ENCODE peak calls at places on chromosomes 1 and 21, in eight cellular contexts. P is NCI-H1092 treated with DMSO at 0.1 percent for 48 hours; C is upper lobe of right lung; G is stimulated activated CD4-positive, alpha-beta T cell treated with anti-CD3 and anti-CD28 coated beads, Interleukin-12 subunit alpha, Interleukin-12 subunit beta, amount 100 ng/mL, for 4 hours; T is LoVo; J is mucosa of descending colon; W is DMS 273 treated with DMSO at 0.1 percent for 48 hours; B is Ammon's horn. L is an unnamed sample.

GRCh38 chr1:205348559-205349477 is 7.9 kb downstream of the KLHDC8A start:
- DNase-seq in G (no peak), B (no peak), J (no peak), W (peak), T (no peak), P (no peak), C (peak), L (peak)

GRCh38 chr1:170576980-170577379 is 45.0 kb downstream of the GORAB start:
- DNase-seq in W (no peak), T (no peak), B (no peak), C (no peak), J (no peak), P (no peak), G (no peak), L (no peak)

GRCh38 chr1:150976879-150977694 is 2.5 kb upstream of the CERS2 start:
- DNase-seq in W (no peak), G (peak), P (no peak), T (peak), J (peak), B (peak), C (peak), L (peak)

GRCh38 chr1:152699746-152700145 is 1.6 kb downstream of the LCE2A start:
- DNase-seq in T (no peak), B (no peak), G (no peak), C (no peak), J (no peak), P (no peak), W (no peak), L (no peak)

GRCh38 chr1:171185064-171185463 is at the start of gene FMO2:
- DNase-seq in T (no peak), J (no peak), C (no peak), P (no peak), G (no peak), B (no peak), W (no peak), L (no peak)

GRCh38 chr1:205049479-205049878 is 6.5 kb downstream of the CNTN2 start:
- DNase-seq in T (no peak), B (peak), C (no peak), W (no peak), G (no peak), P (no peak), J (no peak), L (no peak)

GRCh38 chr1:79197421-79197820 is 190.9 kb upstream of the ADGRL4 start:
- DNase-seq in B (no peak), J (no peak), T (peak), C (no peak), W (peak), G (no peak), P (no peak), L (no peak)

GRCh38 chr1:106954830-106955229 is 101.6 kb upstream of the PRMT6 start:
- DNase-seq in G (no peak), T (no peak), W (no peak), J (no peak), C (no peak), B (no peak), P (no peak), L (no peak)

GRCh38 chr21:44907966-44908364 is 12.7 kb downstream of the ITGB2 start:
- DNase-seq in J (no peak), G (no peak), W (no peak), C (peak), B (peak), T (no peak), P (no peak), L (no peak)

GRCh38 chr1:5911871-5912271 is 80.4 kb downstream of the NPHP4 start:
- DNase-seq in P (no peak), T (no peak), B (no peak), J (no peak), C (no peak), W (no peak), G (no peak), L (no peak)

GRCh38 chr1:193013005-193013404 is 46.2 kb downstream of the UCHL5 start:
- DNase-seq in T (no peak), J (no peak), W (no peak), B (no peak), P (no peak), C (no peak), G (no peak), L (no peak)

GRCh38 chr1:82177190-82177589 is 376.5 kb downstream of the ADGRL2 start:
- DNase-seq in C (no peak), G (no peak), W (no peak), J (no peak), P (no peak), B (no peak), T (no peak), L (no peak)

GRCh38 chr1:20792177-20792576 is 5.1 kb upstream of the HP1BP3 start:
- DNase-seq in T (no peak), P (no peak), B (no peak), J (no peak), C (no peak), G (no peak), W (no peak), L (no peak)

GRCh38 chr21:45326834-45327457 is 39.3 kb upstream of the POFUT2 start:
- DNase-seq in J (peak), B (no peak), C (peak), W (no peak), G (no peak), P (no peak), T (no peak), L (peak)

GRCh38 chr1:91712981-91713841 is 172.7 kb downstream of the TGFBR3 start:
- DNase-seq in W (no peak), B (no peak), P (no peak), G (no peak), C (no peak), T (no peak), J (peak), L (no peak)

GRCh38 chr1:61055110-61055614 is 27.2 kb upstream of the NFIA start:
- DNase-seq in J (no peak), W (no peak), T (peak), B (no peak), P (no peak), G (no peak), C (no peak), L (no peak)

GRCh38 chr1:9280015-9280860 is 12.5 kb upstream of the SPSB1 start:
- DNase-seq in T (peak), G (peak), W (no peak), J (peak), B (no peak), C (no peak), P (no peak), L (peak)

GRCh38 chr1:219670426-219671149 is 57.7 kb upstream of the ZC3H11B start:
- DNase-seq in B (no peak), W (no peak), J (no peak), G (no peak), P (no peak), T (peak), C (no peak), L (no peak)

GRCh38 chr1:172640146-172640545 is 18.8 kb upstream of the FASLG start:
- DNase-seq in W (no peak), J (no peak), B (no peak), C (no peak), P (no peak), G (no peak), T (no peak), L (no peak)

GRCh38 chr1:51924455-51924854 is 45.9 kb upstream of the NRDC start:
- DNase-seq in W (no peak), G (no peak), C (no peak), B (no peak), J (no peak), T (no peak), P (no peak), L (no peak)

GRCh38 chr1:234980657-234981396 is 147.8 kb downstream of the TOMM20 start:
- DNase-seq in W (no peak), C (peak), J (peak), P (no peak), G (peak), T (peak), B (peak), L (no peak)

GRCh38 chr21:45393021-45393420 is 11.9 kb upstream of the COL18A1 start:
- DNase-seq in W (no peak), J (peak), C (peak), G (no peak), P (no peak), B (no peak), T (no peak), L (no peak)

GRCh38 chr1:115331531-115332331 is 6.3 kb downstream of the NGF start:
- DNase-seq in B (no peak), W (no peak), G (no peak), T (no peak), P (no peak), C (no peak), J (no peak), L (no peak)

GRCh38 chr1:48898894-48899293 is 122.2 kb upstream of the BEND5 start:
- DNase-seq in B (no peak), W (no peak), G (no peak), T (no peak), P (no peak), C (no peak), J (no peak), L (no peak)

GRCh38 chr1:89198500-89199072 is at the start of gene GBP4:
- DNase-seq in B (peak), C (peak), W (no peak), J (peak), T (peak), G (peak), P (no peak), L (no peak)

GRCh38 chr1:6165441-6165985 is 14.6 kb downstream of the CHD5 start:
- DNase-seq in B (no peak), T (no peak), W (no peak), G (no peak), J (no peak), P (no peak), C (no peak), L (no peak)

GRCh38 chr21:31370281-31370892 is 26.3 kb upstream of the TIAM1 start:
- DNase-seq in J (no peak), C (no peak), W (no peak), G (no peak), T (no peak), B (no peak), P (no peak), L (no peak)

GRCh38 chr1:22780696-22781095 is 70.1 kb downstream of the EPHB2 start:
- DNase-seq in G (no peak), B (peak), P (no peak), T (no peak), W (no peak), C (no peak), J (peak), L (peak)

GRCh38 chr1:8263806-8264205 is 54.1 kb upstream of the SLC45A1 start:
- DNase-seq in C (no peak), B (no peak), W (no peak), G (no peak), P (no peak), J (no peak), T (no peak), L (no peak)

GRCh38 chr1:42035205-42035829 is 116.6 kb upstream of the HIVEP3 start:
- DNase-seq in J (no peak), P (peak), G (no peak), B (peak), T (peak), W (no peak), C (peak), L (peak)

L was measured in SJCRH30.